ENCODE peak calls at places on chromosomes 7 and 10, in seven cellular contexts. E, P, N, Y, H, M and C are unnamed samples.

GRCh38 chr10:14299516-14299915 is 31.2 kb downstream of the FRMD4A start:
- DNase-seq in E (no peak), P (no peak), N (no peak), Y (no peak), H (no peak), M (no peak), C (no peak)

GRCh38 chr7:123231060-123232000 is 31.6 kb upstream of the SLC13A1 start:
- DNase-seq in E (no peak), P (no peak), N (no peak), Y (no peak), H (no peak), M (no peak), C (no peak)

GRCh38 chr7:76179686-76180085 is 22.0 kb upstream of the SRRM3 start:
- DNase-seq in E (no peak), P (no peak), N (no peak), Y (no peak), H (no peak), M (no peak), C (no peak)

GRCh38 chr10:22682237-22683192 is 31.9 kb downstream of the PIP4K2A start:
- DNase-seq in E (no peak), P (no peak), N (no peak), Y (peak; percentile 81), H (no peak), M (peak; percentile 58), C (no peak)

GRCh38 chr7:42617071-42617705 is 294.7 kb downstream of the C7orf25 start:
- DNase-seq in E (no peak), P (no peak), N (no peak), Y (no peak), H (no peak), M (no peak), C (no peak)

GRCh38 chr10:132519382-132520146 is 18.0 kb upstream of the INPP5A start:
- DNase-seq in E (peak; percentile 48), P (peak; percentile 67), N (no peak), Y (no peak), H (no peak), M (no peak), C (no peak)

GRCh38 chr10:79586933-79587332 is 23.8 kb upstream of the SFTPA1 start:
- DNase-seq in E (no peak), P (no peak), N (no peak), Y (no peak), H (no peak), M (no peak), C (no peak)

GRCh38 chr7:101947899-101948298 is 130.5 kb downstream of the CUX1 start:
- DNase-seq in E (peak; percentile 83), P (no peak), N (no peak), Y (no peak), H (peak; percentile 77), M (no peak), C (peak; percentile 90)

GRCh38 chr7:158558816-158559215 is 28.8 kb downstream of the PTPRN2 start:
- DNase-seq in E (no peak), P (no peak), N (no peak), Y (no peak), H (no peak), M (no peak), C (no peak)

GRCh38 chr7:112449353-112449752 is 907 bp upstream of the IFRD1 start:
- DNase-seq in E (no peak), P (no peak), N (no peak), Y (peak; percentile 8), H (no peak), M (peak; percentile 47), C (peak; percentile 38)

GRCh38 chr10:73648975-73649829 is 6.6 kb downstream of the SYNPO2L start:
- DNase-seq in E (no peak), P (no peak), N (no peak), Y (no peak), H (no peak), M (peak; percentile 49), C (no peak)

GRCh38 chr10:74888947-74889661 is 62.7 kb downstream of the KAT6B start:
- DNase-seq in E (peak; percentile 52), P (no peak), N (no peak), Y (no peak), H (no peak), M (no peak), C (no peak)

GRCh38 chr7:44282601-44283171 is 42.7 kb downstream of the CAMK2B start:
- DNase-seq in E (peak; percentile 39), P (peak; percentile 57), N (no peak), Y (no peak), H (peak; percentile 5), M (no peak), C (peak; percentile 65)

GRCh38 chr7:142657376-142657775 is 91.9 kb upstream of the PRSS1 start:
- DNase-seq in E (no peak), P (no peak), N (no peak), Y (no peak), H (no peak), M (no peak), C (no peak)

GRCh38 chr7:29606287-29606721 is 42.7 kb downstream of the PRR15 start:
- DNase-seq in E (no peak), P (no peak), N (no peak), Y (no peak), H (no peak), M (no peak), C (no peak)

GRCh38 chr7:27890205-27890849 is 150.4 kb downstream of the TAX1BP1 start:
- DNase-seq in E (no peak), P (no peak), N (no peak), Y (no peak), H (no peak), M (no peak), C (no peak)

GRCh38 chr10:109018892-109019507 is 904.3 kb downstream of the XPNPEP1 start:
- DNase-seq in E (no peak), P (no peak), N (no peak), Y (no peak), H (no peak), M (no peak), C (no peak)

GRCh38 chr7:2247141-2247985 is 5.3 kb downstream of the NUDT1 start:
- DNase-seq in E (no peak), P (no peak), N (no peak), Y (no peak), H (peak; percentile 39), M (no peak), C (no peak)

GRCh38 chr7:26990268-26990667 is 105.5 kb downstream of the HOXA1 start:
- DNase-seq in E (no peak), P (no peak), N (peak; percentile 14), Y (no peak), H (no peak), M (peak; percentile 33), C (no peak)

GRCh38 chr10:61834519-61834918 is 67.0 kb upstream of the ARID5B start:
- DNase-seq in E (no peak), P (no peak), N (no peak), Y (no peak), H (no peak), M (no peak), C (no peak)
- H3K4me1 ChIP-seq in E (no peaks in the 10 kb centered on the region), P (peaks cover 36% of the 10 kb centered on the region), N (peaks cover 17% of the 10 kb centered on the region), Y (no peaks in the 10 kb centered on the region), H (peaks cover 5% of the 10 kb centered on the region), M (peaks cover 14% of the 10 kb centered on the region), C (no peaks in the 10 kb centered on the region)

DNA sequence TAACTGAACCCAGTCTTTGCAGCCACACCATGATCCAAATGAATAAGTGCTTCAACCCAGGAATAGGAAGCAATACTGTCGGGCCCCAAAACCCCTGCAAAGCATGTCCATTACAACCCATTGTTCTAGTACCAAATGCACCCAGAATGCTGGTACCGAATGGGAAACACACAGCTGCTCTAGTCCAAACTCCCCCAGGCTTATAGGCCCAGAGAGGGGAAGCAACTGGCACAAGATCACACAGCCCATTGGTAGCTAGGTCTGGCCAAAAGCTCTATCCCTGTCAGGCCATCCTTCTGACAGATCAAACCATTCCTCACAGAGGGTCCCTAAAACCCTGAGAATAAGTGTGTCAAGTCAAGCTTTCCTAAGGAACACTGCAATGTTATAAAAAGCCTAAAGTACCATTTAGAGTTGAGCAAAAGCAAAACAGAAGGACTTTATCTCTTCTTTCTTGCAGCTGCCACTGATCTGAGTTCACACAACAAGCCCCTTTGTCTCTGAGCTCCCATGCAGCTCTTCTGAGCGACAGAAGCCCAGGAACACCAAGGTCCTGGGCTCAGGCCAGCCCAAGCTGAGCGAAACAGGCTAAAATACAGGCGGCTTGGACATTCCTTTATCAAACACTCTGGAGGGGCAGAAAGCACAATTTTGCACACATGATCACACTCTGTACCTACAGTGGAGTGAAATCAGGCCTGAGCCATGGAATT is 116.7 kb downstream of the SGMS1 start:
- DNase-seq in E (no peak), P (no peak), N (peak; percentile 45), Y (no peak), H (peak; percentile 28), M (no peak), C (no peak)
- H3K4me1 ChIP-seq in E (no peaks in the 10 kb centered on the region), P (no peaks in the 10 kb centered on the region), N (peaks cover 35% of the 10 kb centered on the region), Y (peaks cover 31% of the 10 kb centered on the region), H (peaks cover 33% of the 10 kb centered on the region), M (peaks cover 6% of the 10 kb centered on the region), C (no peaks in the 10 kb centered on the region)

GRCh38 chr10:129918401-129918800 is 45.7 kb downstream of the EBF3 start:
- DNase-seq in E (no peak), P (peak; percentile 30), N (no peak), Y (no peak), H (no peak), M (no peak), C (no peak)

GRCh38 chr10:129919358-129919757 is 44.7 kb downstream of the EBF3 start:
- DNase-seq in E (no peak), P (peak; percentile 41), N (no peak), Y (no peak), H (no peak), M (no peak), C (no peak)

GRCh38 chr10:129916506-129916995 is 47.5 kb downstream of the EBF3 start:
- DNase-seq in E (no peak), P (peak; percentile 49), N (no peak), Y (no peak), H (no peak), M (no peak), C (no peak)

GRCh38 chr10:129918836-129919235 is 45.2 kb downstream of the EBF3 start:
- DNase-seq in E (no peak), P (peak; percentile 37), N (no peak), Y (no peak), H (no peak), M (no peak), C (no peak)

GRCh38 chr10:129917936-129918335 is 46.1 kb downstream of the EBF3 start:
- DNase-seq in E (no peak), P (peak; percentile 29), N (no peak), Y (no peak), H (no peak), M (no peak), C (no peak)
- H3K4me1 ChIP-seq in E (no peaks in the 10 kb centered on the region), P (no peaks in the 10 kb centered on the region), N (no peaks in the 10 kb centered on the region), Y (no peaks in the 10 kb centered on the region), H (peaks cover 8% of the 10 kb centered on the region), M (no peaks in the 10 kb centered on the region), C (no peaks in the 10 kb centered on the region)

DNA sequence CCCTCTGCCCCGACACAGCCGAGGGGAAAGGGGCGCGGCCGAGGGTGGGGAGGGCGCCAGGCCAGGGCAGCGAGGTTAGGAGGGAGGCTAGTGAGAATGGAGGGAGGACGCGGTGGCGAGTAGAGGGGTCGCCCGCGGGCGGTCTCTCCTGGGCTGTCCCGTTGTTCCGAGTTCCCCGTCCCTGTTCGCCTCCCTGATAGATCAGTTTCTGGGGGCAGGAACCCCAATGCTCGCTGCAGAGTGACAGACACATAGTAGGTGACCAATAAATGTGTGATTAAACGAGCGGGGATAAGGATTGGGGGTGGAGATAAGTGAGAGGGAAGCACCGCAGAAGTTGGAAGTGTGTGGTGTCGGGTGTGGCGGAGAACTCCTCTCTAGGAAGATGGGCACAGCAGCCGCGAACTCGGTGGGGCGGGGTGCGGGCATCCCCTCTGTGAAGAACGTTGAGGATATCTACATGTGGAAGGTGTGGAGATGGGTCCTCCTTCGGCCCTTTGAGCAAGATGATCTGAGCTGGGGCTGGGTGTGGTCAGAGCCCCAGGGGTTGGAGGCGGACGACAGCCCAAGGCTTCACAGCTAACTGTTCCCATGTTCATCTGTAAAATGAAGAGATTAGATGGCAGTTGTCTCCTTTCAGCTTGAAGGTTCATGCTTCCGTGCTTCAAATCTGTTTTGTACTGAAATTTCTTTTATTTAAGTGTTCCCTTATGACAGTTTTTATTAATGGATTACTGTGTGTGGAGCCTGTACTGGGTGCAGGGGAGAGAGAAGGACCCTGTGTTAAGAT is 655 bp downstream of the ZNF775 start:
- DNase-seq in E (no peak), P (no peak), N (peak; percentile 28), Y (no peak), H (no peak), M (no peak), C (no peak)
- H3K4me1 ChIP-seq in E (no peaks in the 10 kb centered on the region), P (peaks cover 30% of the 10 kb centered on the region), N (peaks cover 22% of the 10 kb centered on the region), Y (peaks cover 4% of the 10 kb centered on the region), H (peaks cover 19% of the 10 kb centered on the region), M (peaks cover 10% of the 10 kb centered on the region), C (no peaks in the 10 kb centered on the region)